ENCODE peak calls at places on chromosomes 13 and 19, in nine cellular contexts. One of them, this sample, is unnamed.

GRCh38 chr13:95326695-95327094 is 25.4 kb upstream of the ABCC4 start:
- DNase-seq in skeletal muscle cell: no peak
- DNase-seq in sciatic nerve: no peak
- DNase-seq in stimulated activated CD4-positive, alpha-beta T cell treated with anti-CD3 and anti-CD28 coated beads, Interleukin-2, amount 100 ng/mL, for 48 hours: no peak
- DNase-seq in right cardiac atrium: no peak
- DNase-seq in stimulated activated CD8-positive, alpha-beta memory T cell treated with anti-CD3 and anti-CD28 coated beads, Interleukin-15, amount 100 ng/mL, for 1 hour: no peak
- DNase-seq in MCF 10A: no peak
- DNase-seq in NCI-H226: no peak
- DNase-seq in spleen: no peak
- DNase-seq in this sample: no peak

GRCh38 chr13:96652506-96652905 is 341.8 kb downstream of the OXGR1 start:
- DNase-seq in right cardiac atrium: no peak
- DNase-seq in spleen: no peak
- DNase-seq in stimulated activated CD8-positive, alpha-beta memory T cell treated with anti-CD3 and anti-CD28 coated beads, Interleukin-15, amount 100 ng/mL, for 1 hour: no peak
- DNase-seq in NCI-H226: no peak
- DNase-seq in stimulated activated CD4-positive, alpha-beta T cell treated with anti-CD3 and anti-CD28 coated beads, Interleukin-2, amount 100 ng/mL, for 48 hours: no peak
- DNase-seq in skeletal muscle cell: peak; percentile 30
- DNase-seq in sciatic nerve: no peak
- DNase-seq in MCF 10A: peak; percentile 50
- DNase-seq in this sample: no peak

GRCh38 chr13:113373811-113374485 is 10.0 kb upstream of the GRTP1 start:
- DNase-seq in MCF 10A: no peak
- DNase-seq in skeletal muscle cell: no peak
- DNase-seq in NCI-H226: no peak
- DNase-seq in spleen: no peak
- DNase-seq in sciatic nerve: no peak
- DNase-seq in right cardiac atrium: peak; percentile 46
- DNase-seq in stimulated activated CD8-positive, alpha-beta memory T cell treated with anti-CD3 and anti-CD28 coated beads, Interleukin-15, amount 100 ng/mL, for 1 hour: no peak
- DNase-seq in stimulated activated CD4-positive, alpha-beta T cell treated with anti-CD3 and anti-CD28 coated beads, Interleukin-2, amount 100 ng/mL, for 48 hours: no peak
- DNase-seq in this sample: no peak

GRCh38 chr19:18494267-18494607 is 27.6 kb downstream of the ELL start:
- DNase-seq in spleen: no peak
- DNase-seq in sciatic nerve: no peak
- DNase-seq in MCF 10A: no peak
- DNase-seq in stimulated activated CD8-positive, alpha-beta memory T cell treated with anti-CD3 and anti-CD28 coated beads, Interleukin-15, amount 100 ng/mL, for 1 hour: no peak
- DNase-seq in stimulated activated CD4-positive, alpha-beta T cell treated with anti-CD3 and anti-CD28 coated beads, Interleukin-2, amount 100 ng/mL, for 48 hours: no peak
- DNase-seq in NCI-H226: no peak
- DNase-seq in right cardiac atrium: peak; percentile 42
- DNase-seq in skeletal muscle cell: no peak
- DNase-seq in this sample: no peak

GRCh38 chr13:51626749-51627148 is 42.5 kb downstream of the WDFY2 start:
- DNase-seq in right cardiac atrium: peak; percentile 17
- DNase-seq in NCI-H226: peak; percentile 8
- DNase-seq in MCF 10A: no peak
- DNase-seq in stimulated activated CD8-positive, alpha-beta memory T cell treated with anti-CD3 and anti-CD28 coated beads, Interleukin-15, amount 100 ng/mL, for 1 hour: no peak
- DNase-seq in sciatic nerve: no peak
- DNase-seq in spleen: no peak
- DNase-seq in skeletal muscle cell: no peak
- DNase-seq in stimulated activated CD4-positive, alpha-beta T cell treated with anti-CD3 and anti-CD28 coated beads, Interleukin-2, amount 100 ng/mL, for 48 hours: no peak
- DNase-seq in this sample: no peak

GRCh38 chr13:76837811-76838210 is 48.4 kb downstream of the KCTD12 start:
- DNase-seq in stimulated activated CD8-positive, alpha-beta memory T cell treated with anti-CD3 and anti-CD28 coated beads, Interleukin-15, amount 100 ng/mL, for 1 hour: no peak
- DNase-seq in right cardiac atrium: no peak
- DNase-seq in sciatic nerve: no peak
- DNase-seq in MCF 10A: no peak
- DNase-seq in spleen: no peak
- DNase-seq in skeletal muscle cell: no peak
- DNase-seq in stimulated activated CD4-positive, alpha-beta T cell treated with anti-CD3 and anti-CD28 coated beads, Interleukin-2, amount 100 ng/mL, for 48 hours: no peak
- DNase-seq in NCI-H226: no peak
- DNase-seq in this sample: no peak

GRCh38 chr13:97222934-97223710 is 989 bp downstream of the MBNL2 start:
- DNase-seq in right cardiac atrium: no peak
- DNase-seq in NCI-H226: no peak
- DNase-seq in stimulated activated CD8-positive, alpha-beta memory T cell treated with anti-CD3 and anti-CD28 coated beads, Interleukin-15, amount 100 ng/mL, for 1 hour: no peak
- DNase-seq in spleen: no peak
- DNase-seq in skeletal muscle cell: no peak
- DNase-seq in MCF 10A: no peak
- DNase-seq in stimulated activated CD4-positive, alpha-beta T cell treated with anti-CD3 and anti-CD28 coated beads, Interleukin-2, amount 100 ng/mL, for 48 hours: no peak
- DNase-seq in sciatic nerve: no peak
- DNase-seq in this sample: no peak

GRCh38 chr13:60976367-60976766 is 439.3 kb downstream of the PCDH20 start:
- DNase-seq in stimulated activated CD8-positive, alpha-beta memory T cell treated with anti-CD3 and anti-CD28 coated beads, Interleukin-15, amount 100 ng/mL, for 1 hour: no peak
- DNase-seq in right cardiac atrium: no peak
- DNase-seq in skeletal muscle cell: no peak
- DNase-seq in NCI-H226: no peak
- DNase-seq in sciatic nerve: no peak
- DNase-seq in stimulated activated CD4-positive, alpha-beta T cell treated with anti-CD3 and anti-CD28 coated beads, Interleukin-2, amount 100 ng/mL, for 48 hours: no peak
- DNase-seq in spleen: no peak
- DNase-seq in MCF 10A: no peak
- DNase-seq in this sample: no peak

GRCh38 chr13:37059136-37059847 is at the start of gene SUPT20H:
- DNase-seq in stimulated activated CD4-positive, alpha-beta T cell treated with anti-CD3 and anti-CD28 coated beads, Interleukin-2, amount 100 ng/mL, for 48 hours: peak; percentile 95
- DNase-seq in skeletal muscle cell: peak; percentile 70
- DNase-seq in MCF 10A: peak; percentile 89
- DNase-seq in sciatic nerve: peak; percentile 95
- DNase-seq in stimulated activated CD8-positive, alpha-beta memory T cell treated with anti-CD3 and anti-CD28 coated beads, Interleukin-15, amount 100 ng/mL, for 1 hour: peak; percentile 87
- DNase-seq in right cardiac atrium: peak; percentile 98
- DNase-seq in NCI-H226: peak; percentile 61
- DNase-seq in spleen: peak; percentile 99
- DNase-seq in this sample: peak; percentile 56

GRCh38 chr13:44153536-44153935 is 220.1 kb upstream of the SERP2 start:
- DNase-seq in MCF 10A: no peak
- DNase-seq in stimulated activated CD8-positive, alpha-beta memory T cell treated with anti-CD3 and anti-CD28 coated beads, Interleukin-15, amount 100 ng/mL, for 1 hour: no peak
- DNase-seq in sciatic nerve: no peak
- DNase-seq in stimulated activated CD4-positive, alpha-beta T cell treated with anti-CD3 and anti-CD28 coated beads, Interleukin-2, amount 100 ng/mL, for 48 hours: no peak
- DNase-seq in skeletal muscle cell: no peak
- DNase-seq in right cardiac atrium: no peak
- DNase-seq in NCI-H226: no peak
- DNase-seq in spleen: no peak
- DNase-seq in this sample: no peak

GRCh38 chr19:47609885-47610545 is 1.1 kb downstream of the BICRA start:
- DNase-seq in spleen: peak; percentile 90
- DNase-seq in MCF 10A: peak; percentile 54
- DNase-seq in right cardiac atrium: peak; percentile 75
- DNase-seq in stimulated activated CD8-positive, alpha-beta memory T cell treated with anti-CD3 and anti-CD28 coated beads, Interleukin-15, amount 100 ng/mL, for 1 hour: no peak
- DNase-seq in sciatic nerve: peak; percentile 69
- DNase-seq in NCI-H226: no peak
- DNase-seq in skeletal muscle cell: no peak
- DNase-seq in stimulated activated CD4-positive, alpha-beta T cell treated with anti-CD3 and anti-CD28 coated beads, Interleukin-2, amount 100 ng/mL, for 48 hours: peak; percentile 23
- DNase-seq in this sample: no peak

GRCh38 chr19:51366999-51367564 is 894 bp upstream of the ETFB start:
- DNase-seq in stimulated activated CD4-positive, alpha-beta T cell treated with anti-CD3 and anti-CD28 coated beads, Interleukin-2, amount 100 ng/mL, for 48 hours: no peak
- DNase-seq in skeletal muscle cell: no peak
- DNase-seq in spleen: peak; percentile 92
- DNase-seq in stimulated activated CD8-positive, alpha-beta memory T cell treated with anti-CD3 and anti-CD28 coated beads, Interleukin-15, amount 100 ng/mL, for 1 hour: no peak
- DNase-seq in sciatic nerve: peak; percentile 78
- DNase-seq in MCF 10A: no peak
- DNase-seq in right cardiac atrium: peak; percentile 82
- DNase-seq in NCI-H226: peak; percentile 10
- DNase-seq in this sample: no peak

GRCh38 chr19:1318678-1319471 is 33.2 kb downstream of the EFNA2 start:
- DNase-seq in stimulated activated CD8-positive, alpha-beta memory T cell treated with anti-CD3 and anti-CD28 coated beads, Interleukin-15, amount 100 ng/mL, for 1 hour: no peak
- DNase-seq in right cardiac atrium: no peak
- DNase-seq in sciatic nerve: no peak
- DNase-seq in MCF 10A: no peak
- DNase-seq in NCI-H226: no peak
- DNase-seq in stimulated activated CD4-positive, alpha-beta T cell treated with anti-CD3 and anti-CD28 coated beads, Interleukin-2, amount 100 ng/mL, for 48 hours: no peak
- DNase-seq in skeletal muscle cell: no peak
- DNase-seq in spleen: no peak
- DNase-seq in this sample: no peak

GRCh38 chr19:40403262-40403984 is 9.8 kb downstream of the PRX start:
- DNase-seq in spleen: peak; percentile 95
- DNase-seq in stimulated activated CD4-positive, alpha-beta T cell treated with anti-CD3 and anti-CD28 coated beads, Interleukin-2, amount 100 ng/mL, for 48 hours: peak; percentile 74
- DNase-seq in skeletal muscle cell: peak; percentile 64
- DNase-seq in MCF 10A: peak; percentile 92
- DNase-seq in stimulated activated CD8-positive, alpha-beta memory T cell treated with anti-CD3 and anti-CD28 coated beads, Interleukin-15, amount 100 ng/mL, for 1 hour: peak; percentile 63
- DNase-seq in sciatic nerve: peak; percentile 95
- DNase-seq in NCI-H226: peak; percentile 75
- DNase-seq in right cardiac atrium: peak; percentile 98
- DNase-seq in this sample: peak; percentile 62

GRCh38 chr13:96075953-96076543 is 13.9 kb upstream of the HS6ST3 start:
- DNase-seq in NCI-H226: no peak
- DNase-seq in right cardiac atrium: no peak
- DNase-seq in MCF 10A: peak; percentile 43
- DNase-seq in sciatic nerve: no peak
- DNase-seq in spleen: no peak
- DNase-seq in stimulated activated CD4-positive, alpha-beta T cell treated with anti-CD3 and anti-CD28 coated beads, Interleukin-2, amount 100 ng/mL, for 48 hours: no peak
- DNase-seq in skeletal muscle cell: no peak
- DNase-seq in stimulated activated CD8-positive, alpha-beta memory T cell treated with anti-CD3 and anti-CD28 coated beads, Interleukin-15, amount 100 ng/mL, for 1 hour: no peak
- DNase-seq in this sample: no peak

GRCh38 chr19:38683393-38684077 is 36.1 kb downstream of the ACTN4 start:
- DNase-seq in NCI-H226: peak; percentile 96
- DNase-seq in MCF 10A: peak; percentile 99
- DNase-seq in stimulated activated CD4-positive, alpha-beta T cell treated with anti-CD3 and anti-CD28 coated beads, Interleukin-2, amount 100 ng/mL, for 48 hours: peak; percentile 36
- DNase-seq in sciatic nerve: no peak
- DNase-seq in right cardiac atrium: no peak
- DNase-seq in spleen: peak; percentile 86
- DNase-seq in skeletal muscle cell: peak; percentile 82
- DNase-seq in stimulated activated CD8-positive, alpha-beta memory T cell treated with anti-CD3 and anti-CD28 coated beads, Interleukin-15, amount 100 ng/mL, for 1 hour: no peak
- DNase-seq in this sample: peak; percentile 66

GRCh38 chr13:80177327-80177726 is 163.6 kb downstream of the SPRY2 start:
- DNase-seq in skeletal muscle cell: no peak
- DNase-seq in stimulated activated CD4-positive, alpha-beta T cell treated with anti-CD3 and anti-CD28 coated beads, Interleukin-2, amount 100 ng/mL, for 48 hours: no peak
- DNase-seq in sciatic nerve: no peak
- DNase-seq in stimulated activated CD8-positive, alpha-beta memory T cell treated with anti-CD3 and anti-CD28 coated beads, Interleukin-15, amount 100 ng/mL, for 1 hour: no peak
- DNase-seq in spleen: no peak
- DNase-seq in NCI-H226: peak; percentile 27
- DNase-seq in right cardiac atrium: no peak
- DNase-seq in MCF 10A: peak; percentile 26
- DNase-seq in this sample: no peak

GRCh38 chr19:10975374-10976036 is 14.7 kb downstream of the SMARCA4 start:
- DNase-seq in MCF 10A: no peak
- DNase-seq in NCI-H226: peak; percentile 40
- DNase-seq in sciatic nerve: no peak
- DNase-seq in stimulated activated CD4-positive, alpha-beta T cell treated with anti-CD3 and anti-CD28 coated beads, Interleukin-2, amount 100 ng/mL, for 48 hours: no peak
- DNase-seq in stimulated activated CD8-positive, alpha-beta memory T cell treated with anti-CD3 and anti-CD28 coated beads, Interleukin-15, amount 100 ng/mL, for 1 hour: no peak
- DNase-seq in spleen: no peak
- DNase-seq in skeletal muscle cell: no peak
- DNase-seq in right cardiac atrium: peak; percentile 86
- DNase-seq in this sample: no peak

GRCh38 chr19:5134683-5135082 is 165.8 kb downstream of the KDM4B start:
- DNase-seq in MCF 10A: no peak
- DNase-seq in sciatic nerve: no peak
- DNase-seq in spleen: no peak
- DNase-seq in stimulated activated CD8-positive, alpha-beta memory T cell treated with anti-CD3 and anti-CD28 coated beads, Interleukin-15, amount 100 ng/mL, for 1 hour: no peak
- DNase-seq in right cardiac atrium: no peak
- DNase-seq in skeletal muscle cell: no peak
- DNase-seq in NCI-H226: no peak
- DNase-seq in stimulated activated CD4-positive, alpha-beta T cell treated with anti-CD3 and anti-CD28 coated beads, Interleukin-2, amount 100 ng/mL, for 48 hours: no peak
- DNase-seq in this sample: no peak

GRCh38 chr19:41691268-41691970 is 3.3 kb upstream of the CEACAM7 start:
- DNase-seq in right cardiac atrium: no peak
- DNase-seq in stimulated activated CD4-positive, alpha-beta T cell treated with anti-CD3 and anti-CD28 coated beads, Interleukin-2, amount 100 ng/mL, for 48 hours: peak; percentile 43
- DNase-seq in NCI-H226: no peak
- DNase-seq in spleen: no peak
- DNase-seq in skeletal muscle cell: no peak
- DNase-seq in stimulated activated CD8-positive, alpha-beta memory T cell treated with anti-CD3 and anti-CD28 coated beads, Interleukin-15, amount 100 ng/mL, for 1 hour: no peak
- DNase-seq in MCF 10A: peak; percentile 40
- DNase-seq in sciatic nerve: peak; percentile 28
- DNase-seq in this sample: no peak

GRCh38 chr19:861756-862528 is 2.5 kb downstream of the CFD start:
- DNase-seq in skeletal muscle cell: no peak
- DNase-seq in right cardiac atrium: peak; percentile 81
- DNase-seq in stimulated activated CD4-positive, alpha-beta T cell treated with anti-CD3 and anti-CD28 coated beads, Interleukin-2, amount 100 ng/mL, for 48 hours: peak; percentile 80
- DNase-seq in stimulated activated CD8-positive, alpha-beta memory T cell treated with anti-CD3 and anti-CD28 coated beads, Interleukin-15, amount 100 ng/mL, for 1 hour: peak; percentile 54
- DNase-seq in NCI-H226: peak; percentile 44
- DNase-seq in MCF 10A: peak; percentile 54
- DNase-seq in spleen: peak; percentile 88
- DNase-seq in sciatic nerve: peak; percentile 79
- DNase-seq in this sample: no peak

GRCh38 chr19:40407714-40408600 is 5.2 kb downstream of the PRX start:
- DNase-seq in MCF 10A: no peak
- DNase-seq in spleen: no peak
- DNase-seq in stimulated activated CD4-positive, alpha-beta T cell treated with anti-CD3 and anti-CD28 coated beads, Interleukin-2, amount 100 ng/mL, for 48 hours: no peak
- DNase-seq in sciatic nerve: no peak
- DNase-seq in skeletal muscle cell: no peak
- DNase-seq in NCI-H226: no peak
- DNase-seq in right cardiac atrium: peak; percentile 59
- DNase-seq in stimulated activated CD8-positive, alpha-beta memory T cell treated with anti-CD3 and anti-CD28 coated beads, Interleukin-15, amount 100 ng/mL, for 1 hour: no peak
- DNase-seq in this sample: no peak

GRCh38 chr13:110841846-110842245 is 73.0 kb downstream of the ANKRD10 start:
- DNase-seq in right cardiac atrium: no peak
- DNase-seq in MCF 10A: peak; percentile 34
- DNase-seq in stimulated activated CD8-positive, alpha-beta memory T cell treated with anti-CD3 and anti-CD28 coated beads, Interleukin-15, amount 100 ng/mL, for 1 hour: no peak
- DNase-seq in skeletal muscle cell: no peak
- DNase-seq in NCI-H226: peak; percentile 71
- DNase-seq in sciatic nerve: no peak
- DNase-seq in stimulated activated CD4-positive, alpha-beta T cell treated with anti-CD3 and anti-CD28 coated beads, Interleukin-2, amount 100 ng/mL, for 48 hours: no peak
- DNase-seq in spleen: no peak
- DNase-seq in this sample: no peak

GRCh38 chr13:99855516-99855915 is 116.1 kb downstream of the ZIC5 start:
- DNase-seq in stimulated activated CD4-positive, alpha-beta T cell treated with anti-CD3 and anti-CD28 coated beads, Interleukin-2, amount 100 ng/mL, for 48 hours: no peak
- DNase-seq in NCI-H226: no peak
- DNase-seq in skeletal muscle cell: no peak
- DNase-seq in stimulated activated CD8-positive, alpha-beta memory T cell treated with anti-CD3 and anti-CD28 coated beads, Interleukin-15, amount 100 ng/mL, for 1 hour: no peak
- DNase-seq in spleen: no peak
- DNase-seq in MCF 10A: no peak
- DNase-seq in right cardiac atrium: no peak
- DNase-seq in sciatic nerve: no peak
- DNase-seq in this sample: no peak

GRCh38 chr13:45447050-45447661 is 17.6 kb upstream of the COG3 start:
- DNase-seq in skeletal muscle cell: no peak
- DNase-seq in NCI-H226: no peak
- DNase-seq in stimulated activated CD4-positive, alpha-beta T cell treated with anti-CD3 and anti-CD28 coated beads, Interleukin-2, amount 100 ng/mL, for 48 hours: no peak
- DNase-seq in right cardiac atrium: no peak
- DNase-seq in sciatic nerve: no peak
- DNase-seq in stimulated activated CD8-positive, alpha-beta memory T cell treated with anti-CD3 and anti-CD28 coated beads, Interleukin-15, amount 100 ng/mL, for 1 hour: no peak
- DNase-seq in spleen: no peak
- DNase-seq in MCF 10A: no peak
- DNase-seq in this sample: no peak

GRCh38 chr13:72884111-72884510 is 102.2 kb downstream of the PIBF1 start:
- DNase-seq in spleen: no peak
- DNase-seq in right cardiac atrium: no peak
- DNase-seq in stimulated activated CD8-positive, alpha-beta memory T cell treated with anti-CD3 and anti-CD28 coated beads, Interleukin-15, amount 100 ng/mL, for 1 hour: no peak
- DNase-seq in sciatic nerve: no peak
- DNase-seq in NCI-H226: peak; percentile 68
- DNase-seq in stimulated activated CD4-positive, alpha-beta T cell treated with anti-CD3 and anti-CD28 coated beads, Interleukin-2, amount 100 ng/mL, for 48 hours: no peak
- DNase-seq in MCF 10A: no peak
- DNase-seq in skeletal muscle cell: no peak
- DNase-seq in this sample: no peak

GRCh38 chr19:47176627-47177090 is 46.0 kb downstream of the SAE1 start:
- DNase-seq in stimulated activated CD8-positive, alpha-beta memory T cell treated with anti-CD3 and anti-CD28 coated beads, Interleukin-15, amount 100 ng/mL, for 1 hour: no peak
- DNase-seq in MCF 10A: peak; percentile 91
- DNase-seq in right cardiac atrium: no peak
- DNase-seq in stimulated activated CD4-positive, alpha-beta T cell treated with anti-CD3 and anti-CD28 coated beads, Interleukin-2, amount 100 ng/mL, for 48 hours: peak; percentile 29
- DNase-seq in spleen: no peak
- DNase-seq in NCI-H226: peak; percentile 63
- DNase-seq in sciatic nerve: no peak
- DNase-seq in skeletal muscle cell: peak; percentile 74
- DNase-seq in this sample: peak; percentile 93

GRCh38 chr13:85223883-85224656 is 575.1 kb downstream of the SLITRK6 start:
- DNase-seq in right cardiac atrium: no peak
- DNase-seq in skeletal muscle cell: peak; percentile 1
- DNase-seq in MCF 10A: no peak
- DNase-seq in stimulated activated CD4-positive, alpha-beta T cell treated with anti-CD3 and anti-CD28 coated beads, Interleukin-2, amount 100 ng/mL, for 48 hours: no peak
- DNase-seq in stimulated activated CD8-positive, alpha-beta memory T cell treated with anti-CD3 and anti-CD28 coated beads, Interleukin-15, amount 100 ng/mL, for 1 hour: no peak
- DNase-seq in sciatic nerve: no peak
- DNase-seq in spleen: no peak
- DNase-seq in NCI-H226: no peak
- DNase-seq in this sample: no peak

This sample was measured in non-pigmented ciliary epithelial cell.